ENCODE peak calls at places on chromosomes 16 and 17, in nine cellular contexts. One of them, this sample, is unnamed.

GRCh38 chr16:48907906-48908634 is 298.1 kb upstream of the N4BP1 start:
- DNase-seq in cerebellar cortex: no peak
- DNase-seq in GDM1: no peak
- DNase-seq in fibroblast of the conjunctiva: no peak
- DNase-seq in GM19239: no peak
- DNase-seq in HTR-8/SVneo: no peak
- DNase-seq in germinal center: no peak
- DNase-seq in T-helper 1 cell: no peak
- DNase-seq in stimulated activated naive B cell treated with anti-CD40 and anti-IgM and Interleukin-4, amounts not matched to agents 10 μg/mL and 1 μg/mL and 100 μg/mL, for 72 hours: no peak
- DNase-seq in this sample: no peak

GRCh38 chr17:57946798-57947358 is 8.3 kb downstream of the CUEDC1 start:
- DNase-seq in cerebellar cortex: peak; percentile 60
- DNase-seq in GDM1: peak; percentile 65
- DNase-seq in fibroblast of the conjunctiva: no peak
- DNase-seq in GM19239: peak; percentile 80
- DNase-seq in HTR-8/SVneo: no peak
- DNase-seq in germinal center: peak; percentile 80
- DNase-seq in T-helper 1 cell: no peak
- DNase-seq in stimulated activated naive B cell treated with anti-CD40 and anti-IgM and Interleukin-4, amounts not matched to agents 10 μg/mL and 1 μg/mL and 100 μg/mL, for 72 hours: peak; percentile 68
- DNase-seq in this sample: no peak

GRCh38 chr17:76278952-76279741 is 14.0 kb downstream of the UBALD2 start:
- DNase-seq in cerebellar cortex: peak; percentile 83
- DNase-seq in GDM1: peak; percentile 57
- DNase-seq in fibroblast of the conjunctiva: peak; percentile 56
- DNase-seq in GM19239: peak; percentile 92
- DNase-seq in HTR-8/SVneo: peak; percentile 96
- DNase-seq in germinal center: peak; percentile 85
- DNase-seq in T-helper 1 cell: peak; percentile 63
- DNase-seq in stimulated activated naive B cell treated with anti-CD40 and anti-IgM and Interleukin-4, amounts not matched to agents 10 μg/mL and 1 μg/mL and 100 μg/mL, for 72 hours: peak; percentile 72
- DNase-seq in this sample: peak; percentile 32

GRCh38 chr16:55488306-55488705 is 9.3 kb downstream of the MMP2 start:
- DNase-seq in cerebellar cortex: no peak
- DNase-seq in GDM1: no peak
- DNase-seq in fibroblast of the conjunctiva: no peak
- DNase-seq in GM19239: no peak
- DNase-seq in HTR-8/SVneo: no peak
- DNase-seq in germinal center: no peak
- DNase-seq in T-helper 1 cell: no peak
- DNase-seq in stimulated activated naive B cell treated with anti-CD40 and anti-IgM and Interleukin-4, amounts not matched to agents 10 μg/mL and 1 μg/mL and 100 μg/mL, for 72 hours: no peak
- DNase-seq in this sample: no peak

GRCh38 chr17:34235389-34236028 is 19.6 kb upstream of the CCL2 start:
- DNase-seq in cerebellar cortex: no peak
- DNase-seq in GDM1: no peak
- DNase-seq in fibroblast of the conjunctiva: no peak
- DNase-seq in GM19239: no peak
- DNase-seq in HTR-8/SVneo: no peak
- DNase-seq in germinal center: no peak
- DNase-seq in T-helper 1 cell: no peak
- DNase-seq in stimulated activated naive B cell treated with anti-CD40 and anti-IgM and Interleukin-4, amounts not matched to agents 10 μg/mL and 1 μg/mL and 100 μg/mL, for 72 hours: no peak
- DNase-seq in this sample: no peak

GRCh38 chr17:45116434-45117016 is 15.8 kb downstream of the PLCD3 start:
- DNase-seq in cerebellar cortex: no peak
- DNase-seq in GDM1: no peak
- DNase-seq in fibroblast of the conjunctiva: no peak
- DNase-seq in GM19239: no peak
- DNase-seq in HTR-8/SVneo: no peak
- DNase-seq in germinal center: no peak
- DNase-seq in T-helper 1 cell: no peak
- DNase-seq in stimulated activated naive B cell treated with anti-CD40 and anti-IgM and Interleukin-4, amounts not matched to agents 10 μg/mL and 1 μg/mL and 100 μg/mL, for 72 hours: no peak
- DNase-seq in this sample: no peak

GRCh38 chr17:18182978-18183333 is 672 bp upstream of the ALKBH5 start:
- DNase-seq in cerebellar cortex: no peak
- DNase-seq in GDM1: peak; percentile 89
- DNase-seq in fibroblast of the conjunctiva: peak; percentile 59
- DNase-seq in GM19239: peak; percentile 75
- DNase-seq in HTR-8/SVneo: peak; percentile 93
- DNase-seq in germinal center: peak; percentile 81
- DNase-seq in T-helper 1 cell: peak; percentile 65
- DNase-seq in stimulated activated naive B cell treated with anti-CD40 and anti-IgM and Interleukin-4, amounts not matched to agents 10 μg/mL and 1 μg/mL and 100 μg/mL, for 72 hours: no peak
- DNase-seq in this sample: peak; percentile 53

GRCh38 chr16:554640-555413 is 5.4 kb upstream of the PRR35 start:
- DNase-seq in cerebellar cortex: no peak
- DNase-seq in GDM1: no peak
- DNase-seq in fibroblast of the conjunctiva: peak; percentile 42
- DNase-seq in GM19239: no peak
- DNase-seq in HTR-8/SVneo: no peak
- DNase-seq in germinal center: no peak
- DNase-seq in T-helper 1 cell: no peak
- DNase-seq in stimulated activated naive B cell treated with anti-CD40 and anti-IgM and Interleukin-4, amounts not matched to agents 10 μg/mL and 1 μg/mL and 100 μg/mL, for 72 hours: no peak
- DNase-seq in this sample: no peak

GRCh38 chr16:87536795-87537142 is 43.9 kb upstream of the ZCCHC14 start:
- DNase-seq in cerebellar cortex: no peak
- DNase-seq in GDM1: no peak
- DNase-seq in fibroblast of the conjunctiva: no peak
- DNase-seq in GM19239: no peak
- DNase-seq in HTR-8/SVneo: no peak
- DNase-seq in germinal center: no peak
- DNase-seq in T-helper 1 cell: no peak
- DNase-seq in stimulated activated naive B cell treated with anti-CD40 and anti-IgM and Interleukin-4, amounts not matched to agents 10 μg/mL and 1 μg/mL and 100 μg/mL, for 72 hours: no peak
- DNase-seq in this sample: no peak

GRCh38 chr17:10032142-10032541 is 127.1 kb upstream of the RCVRN start:
- DNase-seq in cerebellar cortex: no peak
- DNase-seq in GDM1: no peak
- DNase-seq in fibroblast of the conjunctiva: no peak
- DNase-seq in GM19239: no peak
- DNase-seq in HTR-8/SVneo: no peak
- DNase-seq in germinal center: no peak
- DNase-seq in T-helper 1 cell: no peak
- DNase-seq in stimulated activated naive B cell treated with anti-CD40 and anti-IgM and Interleukin-4, amounts not matched to agents 10 μg/mL and 1 μg/mL and 100 μg/mL, for 72 hours: no peak
- DNase-seq in this sample: no peak

GRCh38 chr17:83086197-83086880 is 6.9 kb downstream of the METRNL start:
- DNase-seq in cerebellar cortex: no peak
- DNase-seq in GDM1: no peak
- DNase-seq in fibroblast of the conjunctiva: no peak
- DNase-seq in GM19239: no peak
- DNase-seq in HTR-8/SVneo: no peak
- DNase-seq in germinal center: no peak
- DNase-seq in T-helper 1 cell: no peak
- DNase-seq in stimulated activated naive B cell treated with anti-CD40 and anti-IgM and Interleukin-4, amounts not matched to agents 10 μg/mL and 1 μg/mL and 100 μg/mL, for 72 hours: no peak
- DNase-seq in this sample: no peak

GRCh38 chr17:8420041-8420934 is 15.4 kb upstream of the NDEL1 start:
- DNase-seq in cerebellar cortex: no peak
- DNase-seq in GDM1: no peak
- DNase-seq in fibroblast of the conjunctiva: no peak
- DNase-seq in GM19239: no peak
- DNase-seq in HTR-8/SVneo: no peak
- DNase-seq in germinal center: no peak
- DNase-seq in T-helper 1 cell: no peak
- DNase-seq in stimulated activated naive B cell treated with anti-CD40 and anti-IgM and Interleukin-4, amounts not matched to agents 10 μg/mL and 1 μg/mL and 100 μg/mL, for 72 hours: no peak
- DNase-seq in this sample: no peak

GRCh38 chr17:49528966-49529365 is 33.9 kb downstream of the NGFR start:
- DNase-seq in cerebellar cortex: no peak
- DNase-seq in GDM1: no peak
- DNase-seq in fibroblast of the conjunctiva: no peak
- DNase-seq in GM19239: no peak
- DNase-seq in HTR-8/SVneo: no peak
- DNase-seq in germinal center: no peak
- DNase-seq in T-helper 1 cell: no peak
- DNase-seq in stimulated activated naive B cell treated with anti-CD40 and anti-IgM and Interleukin-4, amounts not matched to agents 10 μg/mL and 1 μg/mL and 100 μg/mL, for 72 hours: no peak
- DNase-seq in this sample: no peak

GRCh38 chr16:86074651-86075487 is 175.9 kb downstream of the IRF8 start:
- DNase-seq in cerebellar cortex: no peak
- DNase-seq in GDM1: no peak
- DNase-seq in fibroblast of the conjunctiva: no peak
- DNase-seq in GM19239: no peak
- DNase-seq in HTR-8/SVneo: no peak
- DNase-seq in germinal center: no peak
- DNase-seq in T-helper 1 cell: no peak
- DNase-seq in stimulated activated naive B cell treated with anti-CD40 and anti-IgM and Interleukin-4, amounts not matched to agents 10 μg/mL and 1 μg/mL and 100 μg/mL, for 72 hours: no peak
- DNase-seq in this sample: no peak

GRCh38 chr16:49701867-49702494 is 153.9 kb downstream of the ZNF423 start:
- DNase-seq in cerebellar cortex: peak; percentile 81
- DNase-seq in GDM1: no peak
- DNase-seq in fibroblast of the conjunctiva: peak; percentile 20
- DNase-seq in GM19239: no peak
- DNase-seq in HTR-8/SVneo: no peak
- DNase-seq in germinal center: no peak
- DNase-seq in T-helper 1 cell: no peak
- DNase-seq in stimulated activated naive B cell treated with anti-CD40 and anti-IgM and Interleukin-4, amounts not matched to agents 10 μg/mL and 1 μg/mL and 100 μg/mL, for 72 hours: peak; percentile 4
- DNase-seq in this sample: peak; percentile 74

GRCh38 chr16:66481943-66482390 is 54.9 kb downstream of the BEAN1 start:
- DNase-seq in cerebellar cortex: no peak
- DNase-seq in GDM1: no peak
- DNase-seq in fibroblast of the conjunctiva: no peak
- DNase-seq in GM19239: no peak
- DNase-seq in HTR-8/SVneo: no peak
- DNase-seq in germinal center: no peak
- DNase-seq in T-helper 1 cell: no peak
- DNase-seq in stimulated activated naive B cell treated with anti-CD40 and anti-IgM and Interleukin-4, amounts not matched to agents 10 μg/mL and 1 μg/mL and 100 μg/mL, for 72 hours: no peak
- DNase-seq in this sample: no peak